ENCODE peak calls at places on chromosome 20, in seven cellular contexts. One of them, this sample, is unnamed. For H3K79me2, the result is how much of the 10 kb centered on the place peaks cover.

GRCh38 chr20:31695849-31696804 is 26.5 kb downstream of the BCL2L1 start:
- DNase-seq in SK-N-SH: no peak
- DNase-seq in neural progenitor cell: no peak
- DNase-seq in HCT116: peak
- DNase-seq in PC-3: peak
- DNase-seq in GM23248: peak
- DNase-seq in GM23338: no peak
- DNase-seq in this sample: peak

GRCh38 chr20:46308258-46309157 is at the start of gene CDH22:
- DNase-seq in SK-N-SH: peak
- DNase-seq in neural progenitor cell: peak
- DNase-seq in HCT116: peak
- DNase-seq in PC-3: peak
- DNase-seq in GM23248: peak
- DNase-seq in GM23338: peak
- DNase-seq in this sample: peak

GRCh38 chr20:44651507-44652373 is at the start of gene ADA:
- DNase-seq in SK-N-SH: peak
- DNase-seq in neural progenitor cell: peak
- DNase-seq in HCT116: no peak
- DNase-seq in PC-3: peak
- DNase-seq in GM23248: peak
- DNase-seq in GM23338: peak
- DNase-seq in this sample: peak

GRCh38 chr20:38245753-38246152 is 14.8 kb downstream of the KIAA1755 start:
- DNase-seq in SK-N-SH: no peak
- DNase-seq in neural progenitor cell: no peak
- DNase-seq in HCT116: no peak
- DNase-seq in PC-3: no peak
- DNase-seq in GM23248: no peak
- DNase-seq in GM23338: no peak
- DNase-seq in this sample: no peak

GRCh38 chr20:46544576-46544975 is 5.9 kb downstream of the OCSTAMP start:
- DNase-seq in SK-N-SH: no peak
- DNase-seq in neural progenitor cell: no peak
- DNase-seq in HCT116: no peak
- DNase-seq in PC-3: no peak
- DNase-seq in GM23248: peak
- DNase-seq in GM23338: no peak
- DNase-seq in this sample: no peak

GRCh38 chr20:10297223-10297622 is 78.6 kb downstream of the SNAP25 start:
- DNase-seq in SK-N-SH: no peak
- DNase-seq in neural progenitor cell: no peak
- DNase-seq in HCT116: no peak
- DNase-seq in PC-3: no peak
- DNase-seq in GM23248: no peak
- DNase-seq in GM23338: no peak
- DNase-seq in this sample: no peak

GRCh38 chr20:21509597-21510331 is 4.1 kb downstream of the NKX2-2 start:
- DNase-seq in SK-N-SH: peak
- DNase-seq in neural progenitor cell: peak
- DNase-seq in HCT116: no peak
- DNase-seq in PC-3: no peak
- DNase-seq in GM23248: peak
- DNase-seq in GM23338: peak
- DNase-seq in this sample: no peak

GRCh38 chr20:17228624-17229061 is 1.8 kb downstream of the PCSK2 start:
- DNase-seq in SK-N-SH: peak
- DNase-seq in neural progenitor cell: peak
- DNase-seq in HCT116: no peak
- DNase-seq in PC-3: no peak
- DNase-seq in GM23248: no peak
- DNase-seq in GM23338: peak
- DNase-seq in this sample: peak

GRCh38 chr20:59771506-59772372 is 161.7 kb downstream of the SYCP2 start:
- DNase-seq in SK-N-SH: no peak
- DNase-seq in neural progenitor cell: no peak
- DNase-seq in HCT116: no peak
- DNase-seq in PC-3: peak
- DNase-seq in GM23248: no peak
- DNase-seq in GM23338: no peak
- DNase-seq in this sample: no peak

GRCh38 chr20:18628330-18628941 is 40.6 kb downstream of the DTD1 start:
- DNase-seq in SK-N-SH: peak
- DNase-seq in neural progenitor cell: peak
- DNase-seq in HCT116: no peak
- DNase-seq in PC-3: peak
- DNase-seq in GM23248: peak
- DNase-seq in GM23338: peak
- DNase-seq in this sample: peak

DNA sequence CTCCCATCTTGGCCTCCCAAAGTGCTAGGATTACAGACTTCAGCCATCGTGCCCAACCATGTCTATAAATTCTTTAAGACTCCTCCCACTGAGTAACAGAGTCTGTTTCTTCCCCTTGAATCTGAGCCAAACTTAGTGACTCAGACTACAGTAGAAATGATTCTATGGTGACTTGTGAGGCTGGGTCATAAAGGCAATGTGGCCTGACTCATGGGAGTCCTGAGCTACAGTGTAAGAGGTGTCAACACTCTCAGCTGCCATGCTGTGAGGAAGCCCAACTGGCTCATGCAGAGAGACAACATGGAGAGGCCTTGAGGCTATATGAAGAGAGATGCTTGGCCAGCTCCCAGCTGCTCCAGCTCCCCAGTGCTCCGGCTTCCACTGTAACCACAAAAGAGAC is 5.2 kb upstream of the NRSN2 start:
- DNase-seq in SK-N-SH: no peak
- DNase-seq in neural progenitor cell: no peak
- DNase-seq in HCT116: peak
- DNase-seq in PC-3: peak
- DNase-seq in GM23248: peak
- DNase-seq in GM23338: no peak
- DNase-seq in this sample: peak
- TF ChIP-seq EZH2phosphoT487 in SK-N-SH: no peak
- TF ChIP-seq EZH2phosphoT487 in neural progenitor cell: no peak
- TF ChIP-seq EZH2phosphoT487 in HCT116: no peak
- TF ChIP-seq EZH2phosphoT487 in PC-3: no peak
- TF ChIP-seq EZH2phosphoT487 in GM23248: no peak
- TF ChIP-seq EZH2phosphoT487 in GM23338: no peak
- TF ChIP-seq EZH2phosphoT487 in this sample: no peak

GRCh38 chr20:36157610-36158009 is 3.1 kb downstream of the EPB41L1 start:
- DNase-seq in SK-N-SH: no peak
- DNase-seq in neural progenitor cell: no peak
- DNase-seq in HCT116: no peak
- DNase-seq in PC-3: no peak
- DNase-seq in GM23248: no peak
- DNase-seq in GM23338: no peak
- DNase-seq in this sample: no peak
- H3K79me2 ChIP-seq in SK-N-SH: under half
- H3K79me2 ChIP-seq in neural progenitor cell: under half
- H3K79me2 ChIP-seq in HCT116: under half
- H3K79me2 ChIP-seq in PC-3: under half
- H3K79me2 ChIP-seq in GM23248: under half
- H3K79me2 ChIP-seq in GM23338: under half
- H3K79me2 ChIP-seq in this sample: under half

GRCh38 chr20:53763707-53764415 is 170.2 kb upstream of the ZNF217 start:
- DNase-seq in SK-N-SH: no peak
- DNase-seq in neural progenitor cell: peak
- DNase-seq in HCT116: no peak
- DNase-seq in PC-3: peak
- DNase-seq in GM23248: peak
- DNase-seq in GM23338: peak
- DNase-seq in this sample: peak

GRCh38 chr20:53768329-53768728 is 174.7 kb upstream of the ZNF217 start:
- DNase-seq in SK-N-SH: no peak
- DNase-seq in neural progenitor cell: peak
- DNase-seq in HCT116: no peak
- DNase-seq in PC-3: no peak
- DNase-seq in GM23248: no peak
- DNase-seq in GM23338: peak
- DNase-seq in this sample: no peak

GRCh38 chr20:53764416-53764800 is 170.8 kb upstream of the ZNF217 start:
- DNase-seq in SK-N-SH: no peak
- DNase-seq in neural progenitor cell: no peak
- DNase-seq in HCT116: no peak
- DNase-seq in PC-3: no peak
- DNase-seq in GM23248: no peak
- DNase-seq in GM23338: no peak
- DNase-seq in this sample: no peak

GRCh38 chr20:53769041-53769440 is 175.4 kb upstream of the ZNF217 start:
- DNase-seq in SK-N-SH: no peak
- DNase-seq in neural progenitor cell: no peak
- DNase-seq in HCT116: no peak
- DNase-seq in PC-3: peak
- DNase-seq in GM23248: no peak
- DNase-seq in GM23338: peak
- DNase-seq in this sample: no peak

GRCh38 chr20:53767206-53767924 is 173.7 kb upstream of the ZNF217 start:
- DNase-seq in SK-N-SH: no peak
- DNase-seq in neural progenitor cell: no peak
- DNase-seq in HCT116: no peak
- DNase-seq in PC-3: no peak
- DNase-seq in GM23248: no peak
- DNase-seq in GM23338: no peak
- DNase-seq in this sample: peak
- H2AFZ ChIP-seq in SK-N-SH: peak
- H2AFZ ChIP-seq in neural progenitor cell: no peak
- H2AFZ ChIP-seq in HCT116: peak
- H2AFZ ChIP-seq in PC-3: no peak
- H2AFZ ChIP-seq in GM23248: peak
- H2AFZ ChIP-seq in GM23338: no peak
- H2AFZ ChIP-seq in this sample: no peak

GRCh38 chr20:47725248-47725973 is 59.9 kb downstream of the SULF2 start:
- DNase-seq in SK-N-SH: peak
- DNase-seq in neural progenitor cell: peak
- DNase-seq in HCT116: peak
- DNase-seq in PC-3: peak
- DNase-seq in GM23248: peak
- DNase-seq in GM23338: peak
- DNase-seq in this sample: peak
- TF ChIP-seq EZH2phosphoT487 in SK-N-SH: no peak
- TF ChIP-seq EZH2phosphoT487 in neural progenitor cell: no peak
- TF ChIP-seq EZH2phosphoT487 in HCT116: no peak
- TF ChIP-seq EZH2phosphoT487 in PC-3: no peak
- TF ChIP-seq EZH2phosphoT487 in GM23248: no peak
- TF ChIP-seq EZH2phosphoT487 in GM23338: no peak
- TF ChIP-seq EZH2phosphoT487 in this sample: no peak

GRCh38 chr20:408843-409696 is 971 bp downstream of the RBCK1 start:
- DNase-seq in SK-N-SH: no peak
- DNase-seq in neural progenitor cell: peak
- DNase-seq in HCT116: no peak
- DNase-seq in PC-3: no peak
- DNase-seq in GM23248: peak
- DNase-seq in GM23338: no peak
- DNase-seq in this sample: no peak

GRCh38 chr20:412081-412480 is 4.0 kb downstream of the RBCK1 start:
- DNase-seq in SK-N-SH: no peak
- DNase-seq in neural progenitor cell: no peak
- DNase-seq in HCT116: no peak
- DNase-seq in PC-3: no peak
- DNase-seq in GM23248: no peak
- DNase-seq in GM23338: no peak
- DNase-seq in this sample: no peak

GRCh38 chr20:407953-408842 is at the start of gene RBCK1:
- DNase-seq in SK-N-SH: peak
- DNase-seq in neural progenitor cell: peak
- DNase-seq in HCT116: peak
- DNase-seq in PC-3: peak
- DNase-seq in GM23248: peak
- DNase-seq in GM23338: peak
- DNase-seq in this sample: peak

GRCh38 chr20:407097-407952 is 774 bp upstream of the RBCK1 start:
- DNase-seq in SK-N-SH: peak
- DNase-seq in neural progenitor cell: peak
- DNase-seq in HCT116: peak
- DNase-seq in PC-3: peak
- DNase-seq in GM23248: peak
- DNase-seq in GM23338: peak
- DNase-seq in this sample: peak

DNA sequence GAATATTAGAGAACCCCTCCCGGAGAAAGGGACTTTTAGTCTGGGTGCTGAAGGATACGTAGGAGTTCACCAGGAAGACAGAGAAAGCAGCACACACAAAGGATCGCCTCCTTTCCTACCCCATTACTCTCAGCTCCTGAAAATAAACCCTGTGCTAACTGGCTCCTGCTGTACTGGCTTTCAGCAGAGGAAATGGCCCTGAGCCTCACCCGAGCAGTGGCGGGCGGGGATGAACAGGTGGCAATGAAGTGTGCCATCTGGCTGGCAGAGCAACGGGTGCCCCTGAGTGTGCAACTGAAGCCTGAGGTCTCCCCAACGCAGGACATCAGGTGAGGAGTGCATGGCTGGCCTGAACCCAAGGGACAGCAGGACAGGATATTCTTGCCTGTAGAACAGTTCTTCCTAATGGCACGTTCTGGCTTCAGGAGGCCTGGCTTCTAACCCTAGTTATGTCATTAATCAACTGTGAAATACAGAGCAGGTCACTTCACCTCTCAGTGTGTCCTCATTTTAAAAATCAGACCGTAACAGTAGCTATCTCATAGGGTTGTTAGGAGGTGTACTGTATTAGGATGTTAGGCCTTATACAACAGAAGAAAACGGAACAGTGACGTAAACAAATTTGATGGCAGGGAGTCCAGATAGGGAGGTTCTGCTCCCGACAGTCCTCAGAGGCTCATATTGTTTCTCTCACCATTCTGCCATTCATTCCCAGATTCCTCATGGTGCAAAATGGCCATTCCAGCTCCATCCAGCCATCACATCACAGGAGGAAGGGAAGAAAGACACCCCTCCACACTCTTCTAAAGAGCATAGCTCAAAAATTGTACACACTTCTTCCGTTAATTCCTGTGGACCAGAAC is 1.8 kb downstream of the RBCK1 start:
- DNase-seq in SK-N-SH: no peak
- DNase-seq in neural progenitor cell: no peak
- DNase-seq in HCT116: no peak
- DNase-seq in PC-3: no peak
- DNase-seq in GM23248: no peak
- DNase-seq in GM23338: no peak
- DNase-seq in this sample: no peak
- H3K79me2 ChIP-seq in SK-N-SH: half or more
- H3K79me2 ChIP-seq in neural progenitor cell: under half
- H3K79me2 ChIP-seq in HCT116: under half
- H3K79me2 ChIP-seq in PC-3: half or more
- H3K79me2 ChIP-seq in GM23248: half or more
- H3K79me2 ChIP-seq in GM23338: half or more
- H3K79me2 ChIP-seq in this sample: half or more

DNA sequence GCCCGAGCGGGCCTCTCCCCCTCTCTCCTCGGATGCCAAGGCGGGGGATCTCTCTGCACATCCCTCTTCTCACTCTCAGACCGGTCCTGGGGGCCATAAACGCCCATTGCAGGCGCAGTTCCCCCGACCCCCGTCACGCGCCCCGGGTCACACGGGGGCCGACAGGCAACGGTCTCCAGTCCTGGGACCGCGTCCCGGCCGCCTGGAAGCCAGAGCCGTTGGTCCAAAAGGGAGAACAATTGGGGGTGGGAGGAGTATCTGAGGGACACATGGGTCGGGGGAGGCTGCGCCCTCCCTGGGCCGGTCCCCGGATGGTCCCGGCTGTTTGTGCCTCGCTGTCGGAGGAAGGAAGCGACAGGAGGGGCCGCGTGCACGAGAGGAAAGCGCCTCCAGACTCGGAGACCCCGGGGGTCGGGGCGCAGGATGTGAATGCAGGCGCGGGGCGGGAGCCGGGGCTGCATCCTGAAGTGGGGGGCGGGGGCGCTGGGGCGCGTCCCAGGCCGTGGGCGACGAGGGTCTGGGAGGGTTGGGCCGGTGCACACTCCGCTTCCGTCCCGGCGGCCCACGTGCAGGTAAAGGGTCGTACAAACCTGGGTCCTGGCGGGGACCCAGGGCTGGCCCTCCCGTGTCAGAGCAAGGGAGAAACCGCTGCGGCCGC is 903 bp downstream of the SLC4A11 start:
- DNase-seq in SK-N-SH: peak
- DNase-seq in neural progenitor cell: peak
- DNase-seq in HCT116: no peak
- DNase-seq in PC-3: no peak
- DNase-seq in GM23248: no peak
- DNase-seq in GM23338: peak
- DNase-seq in this sample: no peak
- H2AFZ ChIP-seq in SK-N-SH: peak
- H2AFZ ChIP-seq in neural progenitor cell: peak
- H2AFZ ChIP-seq in HCT116: no peak
- H2AFZ ChIP-seq in PC-3: peak
- H2AFZ ChIP-seq in GM23248: peak
- H2AFZ ChIP-seq in GM23338: peak
- H2AFZ ChIP-seq in this sample: peak